ENCODE peak calls at places on chromosomes 2 and 18, in four cellular contexts. Y is K562, M is HepG2, C is H1. W is an unnamed sample.

GRCh38 chr2:195575879-195576391 is 81.1 kb upstream of the SLC39A10 start:
- DNase-seq in M (peak), C (no peak), Y (no peak), W (no peak)

GRCh38 chr2:218404351-218405145 is 4.9 kb downstream of the CTDSP1 start:
- DNase-seq in Y (no peak), M (no peak), C (no peak), W (no peak)

GRCh38 chr18:79402977-79403722 is 7.4 kb downstream of the NFATC1 start:
- DNase-seq in M (no peak), Y (no peak), C (no peak), W (no peak)

GRCh38 chr2:172613610-172614231 is 57.8 kb downstream of the PDK1 start:
- DNase-seq in M (no peak), C (no peak), Y (no peak), W (no peak)

GRCh38 chr2:149606251-149606811 is 18.8 kb upstream of the MMADHC start:
- DNase-seq in M (no peak), Y (no peak), C (no peak), W (no peak)

GRCh38 chr2:113677327-113677726 is 50.3 kb downstream of the RABL2A start:
- DNase-seq in Y (peak), C (no peak), M (no peak), W (no peak)

GRCh38 chr18:22345733-22346132 is 72.0 kb downstream of the CTAGE1 start:
- DNase-seq in Y (no peak), M (no peak), C (no peak), W (no peak)

GRCh38 chr18:3083776-3084175 is 70.8 kb upstream of the LPIN2 start:
- DNase-seq in Y (no peak), C (no peak), M (no peak), W (no peak)

GRCh38 chr2:173657996-173658717 is 303.5 kb downstream of the CDCA7 start:
- DNase-seq in Y (no peak), M (peak), C (no peak), W (no peak)

DNA sequence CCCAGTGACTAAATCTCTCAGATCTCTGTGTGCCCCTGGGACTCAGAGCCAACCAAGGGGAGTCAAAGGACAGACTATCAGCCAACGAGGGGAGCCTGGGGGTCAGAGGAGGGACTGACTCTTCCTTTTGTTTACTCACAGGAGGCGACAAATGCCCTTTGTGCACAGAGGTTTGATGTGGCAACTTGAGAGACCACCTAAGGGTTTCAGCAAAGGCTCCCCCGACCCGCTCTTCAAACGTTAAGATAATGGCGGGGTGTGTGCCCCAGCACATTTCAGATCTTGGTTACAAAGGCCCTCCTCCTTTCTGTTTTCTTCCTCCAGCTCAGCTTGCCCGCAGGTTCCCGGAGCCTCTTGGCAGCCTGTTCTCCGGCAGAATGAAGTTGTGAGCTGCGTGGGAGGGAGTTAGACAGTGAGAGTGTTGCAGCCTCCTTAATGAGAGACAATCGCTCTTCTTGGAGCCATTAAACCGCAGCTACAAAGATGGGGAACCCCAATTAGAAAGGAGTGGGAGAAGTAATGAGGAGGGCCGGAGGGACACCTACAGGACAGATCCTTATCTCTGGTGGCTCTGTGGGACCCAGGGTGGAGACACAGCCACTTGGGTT is 76.2 kb downstream of the KIAA2012 start:
- DNase-seq in C (no peak), M (no peak), Y (no peak), W (no peak)
- TF ChIP-seq SP1 in C (no peak), M (no peak), Y (no peak), W (no peak)

DNA sequence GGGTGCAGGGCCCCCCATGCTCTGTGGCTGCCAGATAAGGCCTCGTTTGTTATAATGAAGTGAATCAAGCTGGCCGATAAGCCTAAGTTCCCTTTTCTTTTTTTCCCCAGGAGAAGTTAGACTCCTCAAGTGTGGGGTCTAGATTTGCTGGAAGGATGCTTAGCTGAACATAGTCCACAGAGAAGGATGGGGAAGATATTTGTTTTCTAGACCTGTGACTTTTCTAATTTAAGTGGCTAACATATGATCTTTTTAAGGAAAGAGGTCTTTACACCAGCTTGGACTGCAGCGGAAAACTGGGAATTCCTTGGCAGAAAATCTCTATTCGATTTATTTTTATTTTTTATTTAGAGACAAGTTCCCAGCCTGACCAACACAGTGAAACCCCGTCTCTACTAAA is 148.4 kb downstream of the MYCN start:
- DNase-seq in M (no peak), C (no peak), Y (no peak), W (no peak)
- TF ChIP-seq HDAC6 in M (no peak), C (no peak), Y (no peak), W (no peak)

DNA sequence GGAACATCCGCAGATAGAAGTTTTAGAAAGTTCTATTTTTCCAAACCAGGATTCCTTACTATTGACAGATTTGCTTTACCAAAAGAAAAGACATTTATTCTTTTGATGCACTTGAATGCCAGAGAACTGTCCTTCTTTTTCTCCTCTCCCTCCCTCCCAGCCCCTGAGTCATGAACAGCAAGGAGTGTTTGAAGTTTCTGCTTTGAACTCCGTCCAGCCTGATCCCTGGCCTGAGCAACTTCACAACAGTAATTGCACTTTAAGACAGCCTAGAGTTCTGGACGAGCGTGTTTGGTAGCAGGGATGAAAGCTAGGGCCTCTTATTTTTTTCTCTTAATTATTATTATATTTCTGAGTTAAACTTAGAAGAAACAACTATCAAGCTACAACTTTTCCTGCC is 33.6 kb downstream of the APCDD1 start:
- DNase-seq in M (no peak), Y (no peak), C (no peak), W (no peak)
- TF ChIP-seq SP1 in M (no peak), Y (no peak), C (no peak), W (no peak)

GRCh38 chr2:176427549-176427948 is 158.3 kb downstream of the MTX2 start:
- DNase-seq in Y (no peak), C (no peak), M (no peak), W (no peak)

GRCh38 chr2:176421291-176422050 is 152.2 kb downstream of the MTX2 start:
- DNase-seq in C (no peak), M (no peak), Y (no peak), W (no peak)

GRCh38 chr2:176428943-176429469 is 159.8 kb downstream of the MTX2 start:
- DNase-seq in M (no peak), C (no peak), Y (no peak), W (peak)

GRCh38 chr2:176423819-176424218 is 154.6 kb downstream of the MTX2 start:
- DNase-seq in C (no peak), Y (no peak), M (no peak), W (no peak)

DNA sequence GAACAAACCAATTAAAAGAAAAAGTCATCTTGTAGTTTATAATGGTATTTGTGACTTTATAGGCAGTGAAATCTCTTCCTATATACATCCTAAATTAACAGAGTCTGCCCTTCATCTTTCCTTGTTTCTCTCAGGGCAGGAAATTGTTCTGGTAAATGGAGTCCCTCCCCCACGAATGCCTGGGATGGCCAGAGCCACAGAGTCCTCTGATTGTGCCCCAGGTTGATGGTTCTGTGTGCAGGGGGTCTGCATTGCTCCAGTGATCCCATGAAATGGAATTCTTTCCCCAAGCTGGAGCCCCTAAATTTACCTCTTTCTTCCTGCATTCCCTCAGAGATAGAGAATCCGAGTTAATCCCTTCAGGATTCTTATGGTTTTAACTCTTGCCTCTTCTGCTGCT is 155.5 kb downstream of the MTX2 start:
- DNase-seq in M (no peak), Y (no peak), C (no peak), W (no peak)
- TF ChIP-seq HDAC6 in M (no peak), Y (no peak), C (no peak), W (no peak)

DNA sequence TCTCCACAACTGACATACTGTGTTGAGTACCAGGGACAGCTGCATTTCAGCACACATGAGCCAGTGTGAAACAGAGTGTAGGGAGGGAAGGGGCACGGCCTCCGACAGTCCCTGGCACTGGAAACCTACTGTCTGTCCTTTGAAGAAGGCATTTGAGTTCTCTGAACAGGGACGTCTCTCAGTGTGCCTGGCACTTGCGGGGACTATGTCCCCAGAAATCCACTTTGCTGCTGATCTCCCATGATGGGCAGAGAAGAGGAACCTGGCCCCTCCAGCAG is 48.1 kb downstream of the PLB1 start:
- DNase-seq in M (peak), Y (no peak), C (no peak), W (no peak)
- TF ChIP-seq SP1 in M (no peak), Y (no peak), C (no peak), W (no peak)